ENCODE peak calls at places on chromosome 10, in nine cellular contexts. S, D, V, X, P, H, W, B and N are unnamed samples.

GRCh38 chr10:111023060-111023459 is 53.8 kb upstream of the ADRA2A start:
- DNase-seq in S (no peak), X (no peak), P (no peak), B (no peak), V (no peak), W (no peak), H (no peak), D (no peak), N (no peak)

GRCh38 chr10:113945075-113945686 is 90.7 kb downstream of the NHLRC2 start:
- DNase-seq in W (no peak), D (no peak), B (no peak), P (no peak), S (no peak), V (peak), X (peak), H (peak), N (peak)

GRCh38 chr10:30373596-30374327 is 24.7 kb upstream of the MTPAP start:
- DNase-seq in P (no peak), H (no peak), B (no peak), D (no peak), X (no peak), V (no peak), W (no peak), S (no peak), N (no peak)

GRCh38 chr10:50271564-50272250 is 20.4 kb upstream of the ASAH2 start:
- DNase-seq in W (no peak), S (no peak), H (no peak), V (no peak), X (no peak), B (no peak), D (no peak), P (no peak), N (no peak)

GRCh38 chr10:132942101-132942739 is at the start of gene CFAP46:
- DNase-seq in V (peak), P (no peak), X (no peak), W (peak), H (peak), B (peak), D (peak), S (peak), N (no peak)

GRCh38 chr10:8752146-8752843 is 697.8 kb downstream of the GATA3 start:
- DNase-seq in D (no peak), B (no peak), V (no peak), H (no peak), W (no peak), X (no peak), S (no peak), P (no peak), N (no peak)

GRCh38 chr10:124225468-124226270 is 132.3 kb upstream of the CHST15 start:
- DNase-seq in H (no peak), V (no peak), X (no peak), W (no peak), B (no peak), S (no peak), P (no peak), D (peak), N (no peak)

GRCh38 chr10:52442576-52442975 is 128.5 kb downstream of the DKK1 start:
- DNase-seq in X (no peak), W (no peak), D (no peak), B (no peak), S (no peak), V (peak), H (peak), P (no peak), N (no peak)

GRCh38 chr10:127125331-127125730 is 71.1 kb downstream of the INSYN2A start:
- DNase-seq in S (no peak), P (no peak), W (no peak), H (no peak), V (no peak), B (no peak), X (no peak), D (no peak), N (no peak)

GRCh38 chr10:123262456-123262855 is 108.3 kb downstream of the BUB3 start:
- DNase-seq in D (no peak), W (no peak), V (no peak), X (no peak), S (no peak), H (no peak), P (no peak), B (no peak), N (no peak)

GRCh38 chr10:46006219-46006618 is 24.2 kb downstream of the NCOA4 start:
- DNase-seq in S (no peak), W (no peak), V (peak), X (peak), B (no peak), P (no peak), D (no peak), H (peak), N (no peak)

GRCh38 chr10:128727114-128727513 is 600.9 kb upstream of the MKI67 start:
- DNase-seq in S (no peak), D (no peak), B (no peak), H (no peak), V (no peak), X (no peak), P (no peak), W (no peak), N (no peak)

GRCh38 chr10:97991875-97992274 is 38.5 kb downstream of the CRTAC1 start:
- DNase-seq in W (peak), D (no peak), B (no peak), S (no peak), V (no peak), X (peak), P (no peak), H (peak), N (peak)

GRCh38 chr10:26274391-26274790 is 57.8 kb downstream of the GAD2 start:
- DNase-seq in B (no peak), V (no peak), X (no peak), H (no peak), D (no peak), S (no peak), P (no peak), W (no peak), N (no peak)

GRCh38 chr10:18233775-18234174 is 93.6 kb downstream of the CACNB2 start:
- DNase-seq in W (no peak), V (no peak), S (no peak), P (no peak), X (no peak), H (no peak), D (no peak), B (no peak), N (peak)

GRCh38 chr10:70967591-70968588 is 79.5 kb upstream of the PCBD1 start:
- DNase-seq in V (no peak), P (no peak), D (no peak), W (no peak), S (no peak), X (peak), H (peak), B (no peak), N (peak)

GRCh38 chr10:69865450-69865849 is 63.7 kb downstream of the COL13A1 start:
- DNase-seq in V (no peak), H (no peak), S (no peak), D (no peak), X (no peak), B (no peak), P (no peak), W (no peak), N (no peak)

GRCh38 chr10:97532935-97533671 is 34.4 kb downstream of the UBTD1 start:
- DNase-seq in D (no peak), H (peak), X (peak), V (peak), W (no peak), B (no peak), S (no peak), P (no peak), N (no peak)

GRCh38 chr10:14481014-14481413 is 150.3 kb upstream of the FRMD4A start:
- DNase-seq in D (no peak), S (no peak), B (no peak), X (no peak), V (no peak), W (no peak), H (no peak), P (no peak), N (no peak)

GRCh38 chr10:1063232-1063862 is 7.2 kb downstream of the WDR37 start:
- DNase-seq in P (no peak), S (no peak), B (no peak), D (no peak), V (no peak), X (no peak), H (no peak), W (no peak), N (no peak)

GRCh38 chr10:12250181-12250580 is 54.2 kb downstream of the CDC123 start:
- DNase-seq in V (no peak), S (no peak), H (no peak), P (no peak), B (no peak), W (no peak), X (no peak), D (no peak), N (no peak)

GRCh38 chr10:10792681-10793080 is 225.0 kb upstream of the CELF2 start:
- DNase-seq in B (no peak), V (peak), P (no peak), W (no peak), S (no peak), D (no peak), H (peak), X (peak), N (peak)

GRCh38 chr10:95330966-95331453 is 40.2 kb upstream of the PDLIM1 start:
- DNase-seq in V (no peak), B (no peak), H (peak), S (no peak), X (no peak), W (no peak), P (no peak), D (no peak), N (no peak)

GRCh38 chr10:28595618-28596017 is 62.7 kb downstream of the WAC start:
- DNase-seq in P (no peak), D (no peak), V (no peak), S (no peak), X (no peak), B (no peak), W (no peak), H (no peak), N (no peak)

GRCh38 chr10:17992266-17992665 is 40.5 kb downstream of the SLC39A12 start:
- DNase-seq in S (no peak), D (no peak), V (no peak), X (no peak), B (no peak), H (no peak), W (no peak), P (no peak), N (no peak)

GRCh38 chr10:14236341-14236740 is 94.4 kb downstream of the FRMD4A start:
- DNase-seq in S (no peak), P (no peak), X (no peak), H (no peak), D (no peak), W (no peak), B (no peak), V (no peak), N (no peak)

GRCh38 chr10:119199231-119199992 is 8.0 kb upstream of the GRK5 start:
- DNase-seq in S (peak), V (peak), P (no peak), X (peak), B (no peak), D (peak), H (peak), W (peak), N (peak)

GRCh38 chr10:21217107-21217506 is 308.4 kb downstream of the SKIDA1 start:
- DNase-seq in P (no peak), D (no peak), V (peak), B (no peak), X (no peak), H (no peak), S (no peak), W (no peak), N (no peak)

GRCh38 chr10:117365612-117366011 is 9.6 kb downstream of the PDZD8 start:
- DNase-seq in W (no peak), S (no peak), X (peak), H (no peak), D (no peak), V (no peak), B (no peak), P (no peak), N (peak)

GRCh38 chr10:5560844-5561703 is 36.3 kb downstream of the CALML3 start:
- DNase-seq in X (no peak), D (no peak), V (no peak), W (no peak), H (no peak), P (no peak), S (no peak), B (no peak), N (no peak)

GRCh38 chr10:80277567-80278250 is 11.7 kb downstream of the MAT1A start:
- DNase-seq in V (no peak), H (no peak), W (no peak), B (no peak), X (no peak), P (no peak), D (no peak), S (no peak), N (no peak)

GRCh38 chr10:103836273-103836672 is 19.1 kb downstream of the SH3PXD2A start:
- DNase-seq in X (no peak), W (no peak), H (no peak), V (no peak), D (no peak), P (no peak), B (no peak), S (no peak), N (no peak)

GRCh38 chr10:52740913-52741675 is 31.5 kb downstream of the MBL2 start:
- DNase-seq in X (peak), H (peak), D (peak), V (no peak), W (peak), B (no peak), P (no peak), S (peak), N (peak)

GRCh38 chr10:598415-599170 is 90.9 kb downstream of the DIP2C start:
- DNase-seq in P (no peak), V (peak), D (no peak), X (peak), W (no peak), H (peak), S (no peak), B (no peak), N (peak)

GRCh38 chr10:77977016-77977415 is 50.5 kb upstream of the DLG5 start:
- DNase-seq in D (no peak), S (no peak), P (no peak), H (no peak), X (no peak), B (no peak), V (no peak), W (no peak), N (no peak)

GRCh38 chr10:57627642-57628178 is 640.0 kb downstream of the IPMK start:
- DNase-seq in V (no peak), W (no peak), P (no peak), H (no peak), B (no peak), X (no peak), D (no peak), S (no peak), N (no peak)

GRCh38 chr10:112827951-112828350 is 122.1 kb upstream of the TCF7L2 start:
- DNase-seq in V (no peak), H (peak), W (no peak), S (no peak), P (no peak), B (no peak), D (no peak), X (no peak), N (no peak)